ENCODE peak calls at places on chromosomes 16 and 17, in six cellular contexts. V is heart left ventricle; Z is CD4-positive, CD25-positive, alpha-beta regulatory T cell; W is body of pancreas; S is hepatocyte; L is DND-41. H is an unnamed sample.

GRCh38 chr16:85279874-85280545 is 167.7 kb upstream of the CIBAR2 start:
- DNase-seq in W (peak; percentile 43), V (peak; percentile 59), Z (no peak), L (no peak), S (no peak), H (no peak)

GRCh38 chr17:35214631-35215273 is 20.6 kb upstream of the SLC35G3 start:
- DNase-seq in V (no peak), W (no peak), S (no peak), Z (peak; percentile 16), L (peak; percentile 69), H (no peak)

GRCh38 chr16:77295896-77296295 is 96.7 kb downstream of the SYCE1L start:
- DNase-seq in L (no peak), Z (no peak), V (no peak), W (no peak), S (no peak), H (no peak)

GRCh38 chr16:4213721-4214120 is 28.2 kb downstream of the SRL start:
- DNase-seq in W (no peak), Z (no peak), L (no peak), S (peak; percentile 31), V (no peak), H (no peak)

GRCh38 chr17:13320046-13320785 is 281.5 kb downstream of the HS3ST3A1 start:
- DNase-seq in L (no peak), Z (no peak), S (no peak), V (no peak), W (no peak), H (no peak)

GRCh38 chr16:16164244-16164643 is 59.0 kb downstream of the ABCC6 start:
- DNase-seq in S (no peak), Z (no peak), L (no peak), W (no peak), V (no peak), H (no peak)

GRCh38 chr17:74744714-74745547 is 3.5 kb upstream of the NHERF1 start:
- DNase-seq in V (peak; percentile 86), Z (peak; percentile 79), L (peak; percentile 74), S (peak; percentile 78), W (peak; percentile 87), H (peak; percentile 81)

GRCh38 chr17:3003401-3004149 is 59.8 kb downstream of the OR1D5 start:
- DNase-seq in L (no peak), V (peak; percentile 46), W (peak; percentile 47), Z (no peak), S (no peak), H (no peak)

GRCh38 chr16:58426095-58426494 is 33.8 kb downstream of the GINS3 start:
- DNase-seq in W (no peak), S (no peak), Z (no peak), V (peak; percentile 24), L (peak; percentile 95), H (peak; percentile 42)

GRCh38 chr16:26453215-26453614 is 613.5 kb upstream of the C16orf82 start:
- DNase-seq in W (no peak), Z (no peak), V (no peak), L (no peak), S (no peak), H (no peak)

GRCh38 chr17:66625321-66625767 is 209.6 kb upstream of the CACNG5 start:
- DNase-seq in Z (no peak), V (no peak), L (no peak), S (peak; percentile 27), W (no peak), H (peak; percentile 17)

GRCh38 chr16:48194828-48195566 is 39.2 kb upstream of the ABCC12 start:
- DNase-seq in S (peak; percentile 50), W (peak; percentile 60), L (no peak), V (no peak), Z (no peak), H (no peak)

GRCh38 chr16:77344306-77344705 is 90.5 kb downstream of the ADAMTS18 start:
- DNase-seq in L (no peak), W (no peak), Z (no peak), V (no peak), S (no peak), H (no peak)

GRCh38 chr16:57284206-57284951 is at the start of gene PLLP:
- DNase-seq in V (peak; percentile 34), Z (peak; percentile 18), S (peak; percentile 80), W (peak; percentile 66), L (no peak), H (no peak)

GRCh38 chr16:86181526-86181925 is 282.6 kb downstream of the IRF8 start:
- DNase-seq in L (peak; percentile 7), Z (no peak), W (no peak), V (no peak), S (no peak), H (no peak)

GRCh38 chr17:64736804-64737492 is 74.8 kb upstream of the SMURF2 start:
- DNase-seq in L (peak; percentile 82), V (peak; percentile 19), W (no peak), S (peak; percentile 33), Z (peak; percentile 3), H (peak; percentile 57)

GRCh38 chr17:2964028-2964356 is 99.4 kb downstream of the OR1D5 start:
- DNase-seq in W (no peak), L (no peak), V (no peak), Z (no peak), S (no peak), H (no peak)

GRCh38 chr16:906296-906695 is 64.5 kb downstream of the LMF1 start:
- DNase-seq in Z (no peak), V (no peak), S (no peak), L (no peak), W (no peak), H (no peak)

GRCh38 chr16:71573387-71574094 is 3.4 kb downstream of the TAT start:
- DNase-seq in V (no peak), Z (no peak), L (no peak), W (no peak), S (no peak), H (no peak)

GRCh38 chr16:84005391-84005790 is 37.2 kb downstream of the SLC38A8 start:
- DNase-seq in V (no peak), L (no peak), Z (no peak), S (no peak), W (no peak), H (no peak)

GRCh38 chr17:29789186-29790170 is 140.6 kb downstream of the SSH2 start:
- DNase-seq in V (no peak), S (no peak), Z (no peak), W (no peak), L (no peak), H (no peak)

GRCh38 chr16:3745751-3746355 is 28.5 kb upstream of the TRAP1 start:
- DNase-seq in Z (no peak), S (no peak), L (no peak), V (no peak), W (no peak), H (no peak)

GRCh38 chr16:86882586-86883280 is 304.4 kb downstream of the FOXL1 start:
- DNase-seq in V (peak; percentile 60), Z (no peak), L (no peak), W (peak; percentile 34), S (peak; percentile 70), H (no peak)

GRCh38 chr17:36069131-36069530 is 5.1 kb downstream of the CCL18 start:
- DNase-seq in W (no peak), S (no peak), L (no peak), Z (no peak), V (no peak), H (no peak)

GRCh38 chr17:181213-182163 is at the start of gene DOC2B:
- DNase-seq in V (peak; percentile 63), W (peak; percentile 79), Z (no peak), L (no peak), S (peak; percentile 79), H (no peak)

GRCh38 chr17:179066-179432 is 2.4 kb downstream of the DOC2B start:
- DNase-seq in Z (no peak), S (no peak), V (no peak), W (peak; percentile 67), L (no peak), H (no peak)

GRCh38 chr17:180380-181212 is 854 bp downstream of the DOC2B start:
- DNase-seq in Z (no peak), W (peak; percentile 45), S (peak; percentile 34), L (no peak), V (peak; percentile 43), H (no peak)

GRCh38 chr17:178292-179065 is 3.0 kb downstream of the DOC2B start:
- DNase-seq in Z (no peak), S (no peak), V (no peak), W (no peak), L (no peak), H (no peak)

DNA sequence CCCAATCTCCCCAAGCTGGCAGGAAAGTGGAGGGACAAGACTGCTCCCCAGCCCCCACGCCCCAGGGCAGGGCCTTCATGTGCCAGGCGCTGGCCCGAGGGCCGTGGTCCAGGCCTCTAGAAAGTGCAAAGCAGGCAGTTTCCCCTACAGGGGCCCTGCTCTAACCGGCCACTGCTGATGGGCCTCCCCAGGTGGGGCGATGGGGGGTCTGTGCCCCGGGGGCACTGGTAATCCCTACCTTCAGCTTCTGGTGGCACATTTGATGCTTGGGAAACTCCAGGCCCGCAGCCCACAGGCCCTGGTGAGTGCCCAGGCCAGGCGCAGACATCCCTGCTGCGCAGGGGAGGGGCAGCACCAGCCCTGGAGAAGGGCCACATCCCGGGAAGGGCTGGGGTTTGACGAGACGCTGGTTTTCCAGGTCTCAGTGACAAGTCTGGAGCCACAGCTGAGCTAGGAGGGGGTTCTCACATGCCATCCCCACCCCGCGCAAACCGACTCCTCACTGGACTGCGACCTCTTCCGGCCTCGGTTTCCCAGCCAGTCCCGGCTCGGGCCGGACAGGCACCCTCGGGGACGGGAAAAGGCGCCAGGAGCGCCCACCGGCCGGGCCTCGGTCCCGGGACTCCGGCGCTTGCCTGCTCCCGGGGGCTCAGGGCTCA is 1.6 kb downstream of the DOC2B start:
- DNase-seq in V (no peak), S (no peak), Z (no peak), W (peak; percentile 44), L (no peak), H (no peak)
- H3K4me3 ChIP-seq in V (peak overlapping the region; percentile 64), S (peak overlapping the region; percentile 55), Z (no peak overlapping the region), W (no peak overlapping the region), L (no peak overlapping the region), H (no peak overlapping the region)

GRCh38 chr17:75922173-75922961 is 17.7 kb upstream of the MRPL38 start:
- DNase-seq in W (no peak), Z (no peak), L (no peak), V (no peak), S (no peak), H (no peak)
- H3K27ac ChIP-seq in W (no peak overlapping the region), Z (no peak overlapping the region), L (no peak overlapping the region), V (no peak overlapping the region), S (no peak overlapping the region), H (no peak overlapping the region)

DNA sequence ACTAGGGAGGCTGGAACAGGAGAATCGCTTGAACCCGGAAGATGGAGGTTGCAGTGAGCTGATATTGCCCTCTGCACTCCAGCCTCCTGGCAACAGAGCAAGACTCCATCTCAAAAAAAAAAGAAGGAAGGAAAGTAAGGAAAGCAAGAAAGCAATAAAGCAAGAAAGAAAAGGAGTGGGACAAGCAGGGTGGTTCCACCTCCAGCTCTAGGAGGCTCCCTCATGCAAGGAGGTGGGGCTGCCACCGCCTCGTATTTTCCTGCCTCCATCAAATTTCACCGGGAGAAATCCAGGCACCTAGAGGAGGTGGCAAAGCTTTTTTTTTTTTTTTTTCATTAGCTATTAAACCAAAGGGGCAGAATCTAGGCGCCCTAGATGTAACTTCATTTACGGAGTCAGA is 1.0 kb downstream of the CYB561 start:
- DNase-seq in Z (no peak), L (no peak), V (no peak), W (no peak), S (no peak), H (no peak)
- H3K4me3 ChIP-seq in Z (no peak overlapping the region), L (no peak overlapping the region), V (peak overlapping the region; percentile 62), W (peak overlapping the region; percentile 42), S (peak overlapping the region; percentile 50), H (peak overlapping the region; percentile 74)

DNA sequence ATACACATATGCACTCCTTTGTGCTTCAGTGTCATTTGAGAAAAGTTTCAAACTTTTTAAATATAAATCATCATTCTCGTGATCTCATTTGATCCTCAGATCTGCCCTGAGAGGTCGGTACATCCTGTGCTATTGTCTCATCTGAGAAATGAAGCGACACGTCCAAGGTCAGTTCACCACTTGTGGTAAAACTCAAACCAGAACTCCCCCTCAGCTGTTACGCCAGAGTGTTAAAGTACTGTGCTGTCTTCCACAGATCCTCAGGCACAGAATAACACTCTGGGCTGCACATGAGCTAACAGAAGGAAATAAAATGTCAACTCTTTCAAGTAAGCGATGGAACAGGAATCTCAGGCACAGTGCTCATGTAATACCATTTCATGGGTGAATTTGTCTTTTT is 31.4 kb downstream of the ANKFN1 start:
- DNase-seq in V (no peak), W (no peak), L (no peak), Z (no peak), S (no peak), H (no peak)
- H3K27ac ChIP-seq in V (no peak overlapping the region), W (no peak overlapping the region), L (peak overlapping the region; percentile 11), Z (no peak overlapping the region), S (no peak overlapping the region), H (no peak overlapping the region)